ENCODE peak calls at places on chromosomes 4 and X, in six cellular contexts. Q is activated T-cell treated with anti-CD3 and anti-CD28 coated beads for 24 hours; B is stimulated activated naive B cell treated with anti-CD40 and anti-IgM and Interleukin-4, amounts not matched to agents 10 μg/mL and 1 μg/mL and 100 μg/mL, for 72 hours; K is skeletal muscle cell; U is stimulated activated naive CD8-positive, alpha-beta T cell treated with anti-CD3 and anti-CD28 coated beads, Interleukin-15, Interleukin-2, amounts not matched to agents 100 U/mL and 50 U/mL, for 24 hours; I is AG10803. D is an unnamed sample.

GRCh38 chrX:1151378-1152077 is 60.9 kb downstream of the CRLF2 start:
- DNase-seq in I (no peak), U (no peak), B (no peak), K (no peak), Q (no peak), D (no peak)

GRCh38 chrX:776529-777230 is 146.1 kb downstream of the SHOX start:
- DNase-seq in B (no peak), Q (no peak), U (no peak), I (no peak), K (no peak), D (no peak)

GRCh38 chr4:154559141-154559841 is 3.5 kb upstream of the FGB start:
- DNase-seq in U (no peak), K (peak; percentile 16), I (peak; percentile 43), B (no peak), Q (no peak), D (peak; percentile 66)

GRCh38 chr4:174873931-174874330 is 44.2 kb upstream of the ADAM29 start:
- DNase-seq in U (no peak), B (no peak), I (no peak), Q (no peak), K (no peak), D (no peak)

GRCh38 chr4:43380093-43380492 is 487.6 kb downstream of the GRXCR1 start:
- DNase-seq in B (no peak), Q (no peak), U (no peak), I (no peak), K (no peak), D (no peak)

GRCh38 chrX:113644426-113644825 is 803.8 kb upstream of the AMOT start:
- DNase-seq in U (no peak), K (peak; percentile 16), B (no peak), Q (no peak), I (peak; percentile 71), D (peak; percentile 17)

GRCh38 chrX:40103565-40104323 is 6.0 kb upstream of the BCOR start:
- DNase-seq in K (no peak), B (no peak), Q (no peak), U (no peak), I (no peak), D (no peak)

GRCh38 chrX:102959471-102959870 is 22.4 kb downstream of the RAB40AL start:
- DNase-seq in U (no peak), Q (no peak), B (no peak), I (peak; percentile 64), K (peak; percentile 29), D (peak; percentile 79)

GRCh38 chrX:34642849-34643248 is 14.2 kb downstream of the TMEM47 start:
- DNase-seq in B (no peak), U (no peak), Q (no peak), K (no peak), I (no peak), D (no peak)

GRCh38 chr4:16952896-16953605 is 54.6 kb upstream of the LDB2 start:
- DNase-seq in U (no peak), K (no peak), B (no peak), I (peak; percentile 40), Q (no peak), D (no peak)

GRCh38 chrX:105120460-105120859 is 100.0 kb downstream of the TEX13A start:
- DNase-seq in K (no peak), U (no peak), B (no peak), Q (no peak), I (no peak), D (no peak)

GRCh38 chrX:9948406-9948805 is 18.8 kb upstream of the CLDN34 start:
- DNase-seq in I (peak; percentile 50), Q (no peak), K (no peak), U (no peak), B (no peak), D (no peak)

GRCh38 chr4:89422441-89422950 is 114.9 kb upstream of the GPRIN3 start:
- DNase-seq in K (no peak), U (no peak), I (no peak), Q (no peak), B (no peak), D (no peak)

GRCh38 chr4:93394488-93395185 is 433.9 kb upstream of the ATOH1 start:
- DNase-seq in B (no peak), U (no peak), Q (no peak), K (peak; percentile 45), I (no peak), D (no peak)

GRCh38 chr4:2804449-2804972 is 11.6 kb downstream of the SH3BP2 start:
- DNase-seq in I (no peak), K (no peak), Q (no peak), B (no peak), U (no peak), D (no peak)

GRCh38 chr4:186807809-186808634 is 84.4 kb upstream of the FAT1 start:
- DNase-seq in I (peak; percentile 86), Q (no peak), K (no peak), B (no peak), U (no peak), D (no peak)

GRCh38 chr4:151555151-151555945 is 146.4 kb downstream of the FHIP1A start:
- DNase-seq in Q (no peak), B (no peak), I (peak; percentile 45), U (no peak), K (no peak), D (peak; percentile 7)

GRCh38 chrX:29468911-29469494 is 746.4 kb upstream of the MAGEB2 start:
- DNase-seq in K (no peak), U (no peak), Q (no peak), I (no peak), B (no peak), D (peak; percentile 3)

GRCh38 chr4:108560624-108561023 is 59.8 kb upstream of the RPL34 start:
- DNase-seq in U (no peak), B (no peak), I (no peak), Q (no peak), K (no peak), D (no peak)

GRCh38 chr4:47654972-47655693 is 170.1 kb downstream of the ATP10D start:
- DNase-seq in I (no peak), K (no peak), U (peak; percentile 13), B (peak; percentile 43), Q (no peak), D (no peak)

GRCh38 chrX:18721683-18722499 is 14.4 kb downstream of the PPEF1 start:
- DNase-seq in B (no peak), Q (no peak), K (no peak), I (no peak), U (no peak), D (no peak)

GRCh38 chr4:7989654-7990053 is 50.0 kb upstream of the AFAP1 start:
- DNase-seq in B (no peak), I (no peak), K (no peak), U (no peak), Q (no peak), D (no peak)

GRCh38 chr4:23023121-23023520 is 330.4 kb downstream of the GBA3 start:
- DNase-seq in K (peak; percentile 2), Q (no peak), I (peak; percentile 58), B (no peak), U (no peak), D (peak; percentile 92)

GRCh38 chrX:13253223-13253622 is 66.6 kb downstream of the ATXN3L start:
- DNase-seq in I (no peak), Q (no peak), K (no peak), B (no peak), U (no peak), D (no peak)

GRCh38 chrX:154541896-154542722 is 4.5 kb downstream of the G6PD start:
- DNase-seq in Q (no peak), K (peak; percentile 82), B (no peak), I (peak; percentile 85), U (peak; percentile 61), D (peak; percentile 93)

GRCh38 chr4:81527115-81527514 is 55.4 kb upstream of the RASGEF1B start:
- DNase-seq in B (no peak), U (no peak), Q (no peak), I (no peak), K (no peak), D (no peak)

GRCh38 chr4:78370625-78371372 is 180.8 kb upstream of the ANXA3 start:
- DNase-seq in K (no peak), B (no peak), Q (no peak), I (peak; percentile 6), U (no peak), D (peak; percentile 15)

GRCh38 chrX:74613350-74614192 is 853 bp downstream of the RLIM start:
- DNase-seq in B (no peak), U (peak; percentile 11), I (peak; percentile 39), Q (no peak), K (no peak), D (peak; percentile 44)

GRCh38 chrX:19566359-19567141 is 51.2 kb upstream of the MAP3K15 start:
- DNase-seq in U (peak; percentile 38), I (peak; percentile 55), K (peak; percentile 15), Q (no peak), B (peak; percentile 36), D (peak; percentile 9)

GRCh38 chr4:145279122-145279960 is 99.0 kb upstream of the OTUD4 start:
- DNase-seq in I (peak; percentile 89), U (no peak), K (peak; percentile 84), B (no peak), Q (no peak), D (peak; percentile 82)

GRCh38 chrX:132594129-132594528 is 105.3 kb upstream of the MBNL3 start:
- DNase-seq in I (no peak), U (no peak), Q (no peak), K (no peak), B (no peak), D (no peak)

GRCh38 chr4:76748649-76749048 is 149.3 kb downstream of the SOWAHB start:
- DNase-seq in K (no peak), U (peak; percentile 9), Q (no peak), I (peak; percentile 30), B (no peak), D (peak; percentile 62)

GRCh38 chr4:9762823-9763475 is 18.5 kb upstream of the DRD5 start:
- DNase-seq in B (peak; percentile 33), U (peak; percentile 21), I (peak; percentile 76), Q (peak; percentile 12), K (peak; percentile 13), D (peak; percentile 45)